ENCODE peak calls at places on chromosomes 1 and 21, in six cellular contexts. P, V, N, D, I and M are unnamed samples.

GRCh38 chr1:176691251-176692228 is 228.6 kb downstream of the PAPPA2 start:
- DNase-seq in P (no peak), V (peak; percentile 28), N (no peak), D (peak; percentile 31), I (no peak), M (no peak)

GRCh38 chr1:229440821-229441537 is 7.1 kb upstream of the ACTA1 start:
- DNase-seq in P (no peak), V (peak; percentile 6), N (no peak), D (peak; percentile 69), I (no peak), M (no peak)

GRCh38 chr1:160657477-160657820 is 10.6 kb upstream of the SLAMF1 start:
- DNase-seq in P (no peak), V (no peak), N (no peak), D (no peak), I (no peak), M (no peak)

GRCh38 chr1:43256675-43257570 is 12.9 kb upstream of the TMEM125 start:
- DNase-seq in P (no peak), V (no peak), N (no peak), D (no peak), I (no peak), M (no peak)

GRCh38 chr1:241499910-241500309 is 19.6 kb downstream of the FH start:
- DNase-seq in P (no peak), V (peak; percentile 36), N (no peak), D (peak; percentile 56), I (no peak), M (no peak)

GRCh38 chr1:65793359-65793732 is 651 bp downstream of the PDE4B start:
- DNase-seq in P (no peak), V (no peak), N (no peak), D (peak; percentile 40), I (peak; percentile 36), M (no peak)

GRCh38 chr1:43316738-43317520 is 16.1 kb downstream of the TIE1 start:
- DNase-seq in P (no peak), V (no peak), N (no peak), D (no peak), I (no peak), M (no peak)

GRCh38 chr1:161727343-161727924 is 6.1 kb downstream of the FCRLB start:
- DNase-seq in P (no peak), V (no peak), N (no peak), D (peak; percentile 78), I (no peak), M (peak; percentile 52)

GRCh38 chr21:34734696-34735095 is 65.9 kb downstream of the CLIC6 start:
- DNase-seq in P (no peak), V (no peak), N (no peak), D (no peak), I (no peak), M (no peak)

GRCh38 chr1:40582121-40582520 is 50.7 kb downstream of the ZNF684 start:
- DNase-seq in P (no peak), V (no peak), N (no peak), D (no peak), I (no peak), M (no peak)

GRCh38 chr1:221837886-221838285 is 96.0 kb upstream of the DUSP10 start:
- DNase-seq in P (no peak), V (no peak), N (no peak), D (no peak), I (no peak), M (peak; percentile 31)

GRCh38 chr1:115476616-115477015 is 138.6 kb upstream of the NGF start:
- DNase-seq in P (no peak), V (no peak), N (no peak), D (peak; percentile 47), I (no peak), M (no peak)

GRCh38 chr1:25760122-25760719 is 39.8 kb upstream of the SELENON start:
- DNase-seq in P (no peak), V (no peak), N (no peak), D (no peak), I (no peak), M (no peak)

GRCh38 chr1:219518906-219519248 is 94.0 kb downstream of the ZC3H11B start:
- DNase-seq in P (no peak), V (no peak), N (no peak), D (no peak), I (no peak), M (no peak)

GRCh38 chr1:205319081-205320018 is 2.2 kb downstream of the NUAK2 start:
- DNase-seq in P (no peak), V (peak; percentile 77), N (no peak), D (peak; percentile 83), I (peak; percentile 86), M (peak; percentile 37)

GRCh38 chr1:165988817-165989216 is 161.4 kb downstream of the UCK2 start:
- DNase-seq in P (no peak), V (no peak), N (no peak), D (no peak), I (no peak), M (no peak)

GRCh38 chr1:109395602-109396512 is 1.9 kb downstream of the SORT1 start:
- DNase-seq in P (no peak), V (no peak), N (no peak), D (peak; percentile 73), I (no peak), M (no peak)

GRCh38 chr1:112457241-112457640 is 51.5 kb upstream of the WNT2B start:
- DNase-seq in P (no peak), V (peak; percentile 44), N (no peak), D (peak; percentile 60), I (no peak), M (no peak)

GRCh38 chr1:225476538-225476988 is 48.7 kb upstream of the LBR start:
- DNase-seq in P (no peak), V (peak; percentile 62), N (no peak), D (no peak), I (no peak), M (no peak)

GRCh38 chr1:27940297-27940696 is 5.5 kb downstream of the SMPDL3B start:
- DNase-seq in P (peak; percentile 60), V (no peak), N (no peak), D (peak; percentile 54), I (peak; percentile 73), M (peak; percentile 79)